ENCODE peak calls at places on chromosomes 6 and 20, in ten cellular contexts. U is left lung; E is tibial nerve; I is HepG2; H is GM10248; Q is type B pancreatic cell; N is CD4-positive, alpha-beta T cell; D is Calu3; B is colonic mucosa; S is AG04449. J is an unnamed sample.

GRCh38 chr6:116579143-116579542 is 7.8 kb downstream of the RWDD1 start:
- DNase-seq in N (no peak), S (no peak), B (no peak), U (no peak), E (no peak), I (no peak), Q (no peak), D (no peak), H (no peak), J (no peak)

GRCh38 chr20:58629213-58629575 is 21.9 kb upstream of the STX16 start:
- DNase-seq in H (no peak), E (no peak), Q (no peak), U (no peak), S (no peak), B (no peak), D (no peak), I (no peak), N (no peak), J (no peak)

GRCh38 chr6:1679691-1680068 is 70.0 kb downstream of the FOXC1 start:
- DNase-seq in E (no peak), H (no peak), N (no peak), D (peak; percentile 11), U (no peak), Q (no peak), I (peak; percentile 49), S (no peak), B (no peak), J (no peak)

GRCh38 chr20:19981091-19981490 is 36.1 kb upstream of the NAA20 start:
- DNase-seq in H (no peak), D (no peak), N (no peak), Q (no peak), E (no peak), B (no peak), S (no peak), U (no peak), I (no peak), J (no peak)

GRCh38 chr6:74720923-74721322 is 484.9 kb downstream of the COL12A1 start:
- DNase-seq in H (no peak), S (no peak), D (no peak), I (no peak), B (no peak), N (no peak), E (no peak), U (no peak), Q (no peak), J (no peak)

GRCh38 chr6:25963426-25964123 is 973 bp downstream of the TRIM38 start:
- DNase-seq in N (no peak), B (peak; percentile 42), H (no peak), Q (no peak), E (no peak), I (no peak), U (no peak), D (peak; percentile 38), S (no peak), J (no peak)

GRCh38 chr6:132401120-132401940 is at the start of gene MOXD1:
- DNase-seq in U (peak; percentile 47), D (peak; percentile 79), E (no peak), I (no peak), N (no peak), B (peak; percentile 32), H (peak; percentile 72), Q (peak; percentile 75), S (no peak), J (no peak)

GRCh38 chr6:37393530-37393929 is 39.5 kb upstream of the CMTR1 start:
- DNase-seq in E (no peak), U (no peak), D (no peak), H (no peak), B (no peak), N (no peak), Q (no peak), S (no peak), I (no peak), J (no peak)

GRCh38 chr20:60565093-60565492 is 606.9 kb downstream of the CDH26 start:
- DNase-seq in B (no peak), N (no peak), S (no peak), H (no peak), Q (no peak), E (no peak), U (no peak), I (no peak), D (no peak), J (no peak)

GRCh38 chr20:40564997-40565680 is 123.9 kb downstream of the MAFB start:
- DNase-seq in N (no peak), U (no peak), I (no peak), E (no peak), D (peak; percentile 49), H (no peak), Q (no peak), S (peak; percentile 14), B (no peak), J (no peak)

GRCh38 chr20:60254901-60255411 is 296.7 kb downstream of the CDH26 start:
- DNase-seq in D (no peak), N (no peak), E (no peak), H (no peak), S (no peak), U (no peak), I (no peak), B (no peak), Q (no peak), J (no peak)

GRCh38 chr6:50820590-50821234 is 2.0 kb downstream of the TFAP2B start:
- DNase-seq in E (no peak), D (peak; percentile 38), N (no peak), H (no peak), S (no peak), Q (no peak), I (no peak), B (no peak), U (no peak), J (no peak)

GRCh38 chr6:32192608-32193039 is at the start of gene GPSM3:
- DNase-seq in N (peak; percentile 36), E (no peak), H (no peak), D (peak; percentile 46), Q (no peak), S (no peak), I (no peak), B (peak; percentile 69), U (peak; percentile 78), J (no peak)

GRCh38 chr6:143842468-143842901 is 653 bp upstream of the LTV1 start:
- DNase-seq in N (no peak), B (peak; percentile 25), D (no peak), H (no peak), S (no peak), U (no peak), Q (no peak), I (no peak), E (no peak), J (no peak)

GRCh38 chr20:61135966-61136365 is 116.1 kb upstream of the CDH4 start:
- DNase-seq in E (no peak), B (no peak), D (no peak), I (no peak), S (no peak), N (no peak), Q (no peak), H (no peak), U (no peak), J (peak; percentile 54)

GRCh38 chr20:10537850-10538480 is 102.9 kb downstream of the SLX4IP start:
- DNase-seq in N (no peak), D (peak; percentile 15), Q (no peak), H (no peak), I (no peak), U (no peak), E (no peak), B (no peak), S (no peak), J (no peak)

GRCh38 chr6:30463242-30463641 is 26.1 kb upstream of the HLA-E start:
- DNase-seq in D (no peak), N (no peak), H (no peak), Q (no peak), S (no peak), B (no peak), U (no peak), I (no peak), E (no peak), J (no peak)

GRCh38 chr20:57671072-57671391 is 38.8 kb downstream of the PMEPA1 start:
- DNase-seq in I (no peak), B (no peak), S (no peak), N (no peak), Q (no peak), D (no peak), E (no peak), H (no peak), U (no peak), J (no peak)

GRCh38 chr6:123965894-123966293 is 162.2 kb downstream of the NKAIN2 start:
- DNase-seq in I (peak; percentile 35), N (no peak), U (no peak), H (no peak), E (no peak), S (no peak), B (no peak), Q (no peak), D (peak; percentile 6), J (no peak)
- TF ChIP-seq CTCF in I (peak; percentile 37), N (no peak), U (no peak), H (no peak), E (peak; percentile 16), S (no peak), B (no peak), Q (peak; percentile 61), D (no peak), J (peak; percentile 22)

GRCh38 chr6:119022796-119023195 is 55.7 kb downstream of the FAM184A start:
- DNase-seq in E (no peak), N (no peak), B (no peak), Q (no peak), I (no peak), D (no peak), H (no peak), S (no peak), U (no peak), J (no peak)
- TF ChIP-seq CTCF in E (no peak), N (no peak), B (no peak), Q (no peak), I (no peak), D (no peak), H (no peak), S (no peak), U (no peak), J (no peak)

DNA sequence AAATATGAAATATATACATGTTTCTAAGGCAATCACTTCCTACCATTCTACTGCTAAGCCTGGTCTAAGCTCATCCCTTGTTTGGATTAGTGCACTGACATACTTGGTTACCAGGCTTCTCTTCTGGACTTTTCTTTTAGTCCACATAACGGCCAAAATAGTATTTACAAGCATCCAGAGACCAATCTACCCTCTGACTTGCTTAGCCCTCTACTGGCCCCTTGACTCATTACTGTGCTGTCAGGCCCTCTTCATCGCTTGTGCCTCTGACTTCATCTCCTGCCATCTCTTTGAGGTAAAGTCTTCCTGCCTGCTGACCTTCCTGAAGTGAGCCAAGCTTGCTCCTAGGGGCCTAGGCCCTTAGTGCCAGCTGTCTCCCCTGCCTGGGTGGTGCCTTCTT is 35.1 kb downstream of the TULP4 start:
- DNase-seq in B (no peak), N (no peak), I (no peak), D (no peak), Q (no peak), U (no peak), E (no peak), S (no peak), H (no peak), J (no peak)
- TF ChIP-seq CTCF in B (no peak), N (no peak), I (peak; percentile 22), D (no peak), Q (no peak), U (no peak), E (no peak), S (no peak), H (no peak), J (no peak)

DNA sequence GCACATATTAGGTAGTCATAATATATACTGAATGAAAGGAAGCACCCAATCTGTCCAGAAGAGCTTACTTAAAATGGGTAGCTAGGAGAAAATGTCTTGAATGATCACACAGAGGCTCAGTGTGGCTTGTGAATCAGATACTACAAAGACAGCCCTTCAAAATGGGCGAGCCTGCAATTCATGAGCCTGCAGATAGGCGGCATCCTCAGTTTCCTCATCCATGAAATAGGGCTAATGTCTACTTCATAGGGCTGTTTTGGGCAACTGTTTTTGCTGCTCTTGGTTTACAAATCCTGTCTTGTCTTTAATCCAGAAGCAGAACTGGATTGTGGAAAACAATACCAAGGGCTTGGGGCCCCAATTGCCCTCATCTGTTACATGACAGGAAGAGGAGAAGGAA is 129.3 kb upstream of the KCNK16 start:
- DNase-seq in S (no peak), I (no peak), U (no peak), D (no peak), B (peak; percentile 29), N (no peak), Q (no peak), H (no peak), E (no peak), J (no peak)
- TF ChIP-seq CTCF in S (no peak), I (peak; percentile 14), U (no peak), D (peak; percentile 32), B (peak; percentile 43), N (no peak), Q (peak; percentile 68), H (peak; percentile 21), E (no peak), J (peak; percentile 10)

J was measured in D721Med.